ENCODE peak calls at places on chromosome 3, in five cellular contexts. J, Q, S, I and V are unnamed samples.
A peak's percentile ranks its signal among the peaks of the same experiment; 100 is the strongest.

GRCh38 chr3:186241910-186242821 is 119.9 kb downstream of the DGKG start:
- DNase-seq in J (peak; percentile 76), Q (peak; percentile 92), S (peak; percentile 92), I (peak; percentile 80), V (no peak)

GRCh38 chr3:46928297-46928696 is 48.2 kb downstream of the CCDC12 start:
- DNase-seq in J (no peak), Q (no peak), S (no peak), I (no peak), V (peak; percentile 88)

GRCh38 chr3:139794469-139795265 is 116.9 kb upstream of the NMNAT3 start:
- DNase-seq in J (no peak), Q (no peak), S (no peak), I (no peak), V (no peak)

GRCh38 chr3:4994823-4995499 is 15.7 kb downstream of the BHLHE40 start:
- DNase-seq in J (peak; percentile 77), Q (peak; percentile 52), S (peak; percentile 84), I (no peak), V (no peak)

GRCh38 chr3:63707731-63708130 is 55.3 kb downstream of the SNTN start:
- DNase-seq in J (no peak), Q (no peak), S (no peak), I (no peak), V (no peak)

GRCh38 chr3:171306631-171307030 is 153.6 kb downstream of the TNIK start:
- DNase-seq in J (no peak), Q (no peak), S (peak; percentile 10), I (no peak), V (no peak)

GRCh38 chr3:4656059-4656458 is 162.9 kb downstream of the ITPR1 start:
- DNase-seq in J (peak; percentile 67), Q (peak; percentile 30), S (peak; percentile 77), I (peak; percentile 64), V (no peak)

GRCh38 chr3:8069471-8069870 is 432.2 kb upstream of the LMCD1 start:
- DNase-seq in J (no peak), Q (no peak), S (no peak), I (no peak), V (no peak)

GRCh38 chr3:13051066-13051465 is 22.2 kb downstream of the IQSEC1 start:
- DNase-seq in J (no peak), Q (no peak), S (no peak), I (no peak), V (no peak)

DNA sequence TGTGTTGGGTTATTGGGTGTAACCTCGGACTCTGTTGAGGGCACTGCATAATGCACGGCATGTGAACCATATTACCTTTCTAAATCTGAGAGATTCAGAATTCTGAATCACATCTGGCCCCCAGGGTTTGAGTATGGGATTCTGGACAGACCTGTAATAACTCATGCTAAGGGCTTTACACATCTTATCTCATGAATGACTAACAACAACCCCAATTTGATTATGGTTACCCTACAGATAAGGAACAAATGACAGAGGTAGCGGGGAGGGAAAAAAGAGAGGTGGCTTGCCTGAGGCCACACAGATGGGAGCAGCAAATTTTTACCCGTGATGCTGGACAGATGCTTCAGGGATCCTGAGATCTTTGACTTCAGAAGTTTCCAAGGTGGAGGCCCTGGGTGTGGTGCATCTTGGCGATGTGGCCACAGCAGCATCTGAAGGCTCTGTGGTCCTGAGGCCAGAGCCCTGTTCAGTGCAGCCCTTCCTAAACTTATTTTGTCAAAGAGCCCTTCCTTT is 43.8 kb downstream of the POMGNT2 start:
- DNase-seq in J (peak; percentile 21), Q (no peak), S (no peak), I (no peak), V (no peak)
- TF ChIP-seq CHD2 in J (no peak), Q (no peak), S (no peak), I (no peak), V (no peak)

DNA sequence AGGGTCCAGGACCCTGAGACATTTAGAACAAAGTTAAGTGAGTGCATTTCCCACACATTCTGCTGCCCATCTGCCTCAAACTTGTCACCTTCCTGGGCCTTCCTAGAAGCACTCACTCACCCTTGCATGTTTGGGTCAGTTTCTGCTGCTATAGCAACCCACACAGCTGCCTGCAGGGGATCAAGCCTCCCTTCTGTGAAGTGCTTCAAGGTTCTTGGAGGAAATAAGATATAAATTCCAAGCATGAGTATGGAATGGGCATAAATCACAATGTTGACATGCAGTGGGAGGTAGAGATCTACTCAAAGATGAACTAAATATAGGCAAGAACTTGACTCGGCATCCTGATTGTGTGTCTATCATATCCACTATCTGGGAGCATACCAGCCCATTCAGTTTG is 140.4 kb downstream of the SLC9A9 start:
- DNase-seq in J (no peak), Q (no peak), S (peak; percentile 4), I (no peak), V (no peak)
- TF ChIP-seq HDAC2 in J (no peak), Q (no peak), S (no peak), I (no peak), V (no peak)

GRCh38 chr3:159881208-159881607 is 107.4 kb upstream of the IL12A start:
- DNase-seq in J (no peak), Q (no peak), S (no peak), I (no peak), V (no peak)
- H3K4me2 ChIP-seq in J (no peak overlapping the region), Q (no peak overlapping the region), S (no peak overlapping the region), I (no peak overlapping the region), V (no peak overlapping the region)

DNA sequence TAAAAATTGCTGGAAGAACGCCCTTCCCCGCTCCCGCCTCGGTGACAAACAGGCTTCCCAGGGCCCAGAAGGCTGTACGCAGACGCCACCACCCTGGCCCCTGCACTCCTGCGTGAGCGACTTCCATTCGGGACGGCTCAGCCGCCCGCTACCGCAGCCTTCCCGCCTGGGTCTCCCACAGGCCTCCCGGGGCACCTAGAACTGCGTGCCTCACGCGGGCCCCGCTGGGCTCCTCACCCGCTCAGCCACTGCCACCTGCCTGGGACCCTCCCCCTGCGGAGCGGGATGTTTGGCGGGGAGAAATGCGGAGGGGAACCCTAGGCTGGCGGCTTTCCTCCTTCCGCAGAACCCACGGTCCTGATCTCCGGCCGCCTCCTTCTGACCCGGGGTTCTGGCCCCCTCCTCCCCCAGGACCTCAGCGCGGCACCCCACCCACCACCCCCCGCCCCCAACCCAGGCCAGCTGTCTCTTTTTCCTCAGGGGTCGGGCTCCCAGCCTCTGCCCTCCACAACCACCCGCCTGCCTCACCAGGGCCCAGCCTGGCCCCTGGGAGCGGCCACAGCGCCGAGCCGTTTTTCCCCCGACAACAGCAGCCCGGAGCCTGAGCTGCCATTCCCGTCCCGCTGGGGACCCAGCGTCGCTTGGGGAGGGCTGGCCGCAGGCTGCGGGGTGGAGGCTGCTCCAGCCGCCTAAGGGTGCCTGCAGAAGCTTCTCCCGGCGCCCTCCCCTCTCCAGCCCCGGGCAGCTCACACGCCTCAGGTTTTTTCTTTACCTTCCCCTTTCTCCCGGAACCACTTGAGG is 27.6 kb upstream of the RAB7A start:
- DNase-seq in J (no peak), Q (no peak), S (peak; percentile 52), I (peak; percentile 77), V (no peak)
- TF ChIP-seq CHD2 in J (no peak), Q (no peak), S (no peak), I (no peak), V (no peak)

GRCh38 chr3:85862893-85863455 is 904.2 kb downstream of the CADM2 start:
- DNase-seq in J (no peak), Q (no peak), S (no peak), I (no peak), V (no peak)

GRCh38 chr3:85864896-85865295 is 906.1 kb downstream of the CADM2 start:
- DNase-seq in J (no peak), Q (no peak), S (no peak), I (no peak), V (no peak)

DNA sequence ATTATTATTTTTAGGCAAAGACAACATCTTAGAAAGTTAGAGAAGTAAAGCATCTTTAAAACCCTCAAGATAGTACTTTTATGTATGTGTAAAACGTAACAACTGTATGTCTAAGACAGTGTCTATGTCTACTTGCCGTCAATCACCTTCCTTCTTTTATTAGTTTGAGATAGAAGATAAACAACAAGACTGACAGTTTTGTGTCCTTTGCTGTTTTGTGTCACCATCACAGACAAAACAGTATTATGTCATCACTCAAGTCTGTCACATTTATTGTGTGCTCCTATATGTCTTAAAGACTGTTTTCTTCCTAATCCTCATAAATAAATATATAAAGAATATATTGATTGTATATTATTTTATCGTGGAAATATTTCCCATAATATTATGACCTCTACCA is 908.3 kb downstream of the CADM2 start:
- DNase-seq in J (no peak), Q (no peak), S (no peak), I (no peak), V (no peak)
- TF ChIP-seq HDAC2 in J (no peak), Q (no peak), S (no peak), I (no peak), V (no peak)

DNA sequence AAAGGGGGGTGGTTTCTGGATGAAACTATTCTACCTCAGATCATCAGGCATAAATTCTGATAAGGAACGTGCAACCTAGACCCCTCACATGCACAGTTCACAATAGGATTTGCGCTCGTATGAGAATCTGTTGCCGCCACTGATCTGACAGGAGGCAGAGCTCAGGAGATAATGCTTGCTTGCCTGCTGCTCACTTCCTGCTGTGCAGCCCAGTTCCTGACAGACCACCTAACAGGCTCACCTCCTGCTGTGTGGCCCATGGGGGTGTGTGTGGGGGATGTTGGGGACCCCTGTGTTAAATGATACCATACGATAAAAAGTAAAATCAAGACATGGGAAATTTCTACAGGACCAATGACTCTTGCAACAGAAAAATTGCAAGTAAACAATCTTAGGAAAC is 24.0 kb downstream of the CP start:
- DNase-seq in J (no peak), Q (no peak), S (no peak), I (peak; percentile 66), V (no peak)
- H3K4me2 ChIP-seq in J (no peak overlapping the region), Q (no peak overlapping the region), S (no peak overlapping the region), I (peak overlapping the region; percentile 70), V (no peak overlapping the region)

DNA sequence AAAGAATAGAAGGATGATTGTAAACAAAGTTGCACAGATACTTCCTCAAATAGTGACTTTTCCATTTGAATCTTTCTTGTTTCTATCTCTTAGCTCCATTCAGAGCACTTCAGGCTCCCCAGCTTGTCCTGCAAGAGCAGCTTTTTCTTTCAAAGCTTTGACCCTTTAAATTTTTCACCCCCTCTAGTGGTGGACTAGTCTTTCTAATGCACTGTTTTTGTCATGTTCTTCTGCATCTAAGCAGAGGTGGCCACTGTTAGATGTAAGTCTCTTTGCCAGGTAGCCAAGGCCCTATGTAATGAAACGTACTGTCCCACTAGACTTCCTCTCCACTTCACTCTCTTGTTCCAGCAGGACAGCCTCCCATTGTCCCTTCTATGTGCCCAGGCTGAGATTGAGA is 74.0 kb upstream of the MANF start:
- DNase-seq in J (peak; percentile 18), Q (peak; percentile 28), S (peak; percentile 21), I (no peak), V (no peak)
- TF ChIP-seq CHD2 in J (no peak), Q (no peak), S (no peak), I (no peak), V (no peak)

GRCh38 chr3:194091141-194091540 is 44.8 kb upstream of the HES1 start:
- DNase-seq in J (no peak), Q (no peak), S (peak; percentile 75), I (no peak), V (no peak)
- TF ChIP-seq HDAC2 in J (no peak), Q (no peak), S (no peak), I (no peak), V (no peak)